ENCODE peak calls at places on chromosomes 7 and 10, in six cellular contexts. Y is H1, V is transverse colon, B is spleen, L is suprapubic skin, K is K562. E is an unnamed sample.
A peak's percentile ranks its signal among the peaks of the same experiment; 100 is the strongest.

GRCh38 chr10:55820478-55820877 is 540.6 kb downstream of the ZWINT start:
- DNase-seq in K (no peak), L (no peak), Y (no peak), V (no peak), B (no peak), E (no peak)

GRCh38 chr10:65313406-65313805 is 1612.4 kb upstream of the LRRTM3 start:
- DNase-seq in L (no peak), V (no peak), K (no peak), Y (no peak), B (no peak), E (no peak)

GRCh38 chr7:77439572-77439971 is 23.4 kb upstream of the GSAP start:
- DNase-seq in Y (no peak), V (peak; percentile 37), K (no peak), L (no peak), B (no peak), E (no peak)

GRCh38 chr10:11655839-11656238 is 44.4 kb upstream of the USP6NL start:
- DNase-seq in Y (no peak), B (no peak), L (no peak), V (no peak), K (no peak), E (no peak)

GRCh38 chr7:141631525-141631924 is 70.4 kb downstream of the DENND11 start:
- DNase-seq in L (no peak), Y (no peak), B (no peak), K (peak; percentile 17), V (no peak), E (no peak)

GRCh38 chr7:110693348-110693747 is 397.6 kb upstream of the LRRN3 start:
- DNase-seq in K (no peak), B (no peak), L (no peak), Y (no peak), V (no peak), E (no peak)

GRCh38 chr10:108911814-108912541 is 1011.3 kb downstream of the XPNPEP1 start:
- DNase-seq in V (peak; percentile 47), B (no peak), Y (peak; percentile 94), K (no peak), L (peak; percentile 78), E (no peak)

GRCh38 chr7:106895246-106895864 is 30.3 kb downstream of the PIK3CG start:
- DNase-seq in L (no peak), K (no peak), B (peak; percentile 81), Y (no peak), V (peak; percentile 35), E (no peak)

GRCh38 chr10:130394832-130395231 is 258.6 kb downstream of the GLRX3 start:
- DNase-seq in B (no peak), V (no peak), K (no peak), Y (no peak), L (no peak), E (no peak)

GRCh38 chr10:28293238-28294168 is 9.4 kb downstream of the MPP7 start:
- DNase-seq in B (no peak), L (no peak), V (no peak), K (no peak), Y (no peak), E (no peak)

GRCh38 chr10:103445767-103446567 is 6.2 kb downstream of the CALHM2 start:
- DNase-seq in Y (no peak), L (peak; percentile 91), V (peak; percentile 31), B (no peak), K (no peak), E (no peak)

GRCh38 chr10:32972929-32973328 is 14.9 kb upstream of the ITGB1 start:
- DNase-seq in B (no peak), L (no peak), K (peak; percentile 31), Y (no peak), V (no peak), E (no peak)

GRCh38 chr10:73969224-73969811 is 28.6 kb upstream of the VCL start:
- DNase-seq in L (no peak), V (no peak), Y (no peak), K (no peak), B (no peak), E (no peak)

GRCh38 chr7:156668130-156668741 is 27.7 kb downstream of the RNF32 start:
- DNase-seq in Y (no peak), B (peak; percentile 63), K (no peak), L (no peak), V (no peak), E (no peak)

GRCh38 chr10:120414946-120415345 is 42.1 kb upstream of the PLPP4 start:
- DNase-seq in K (no peak), B (no peak), L (no peak), V (no peak), Y (no peak), E (no peak)

GRCh38 chr10:796233-796632 is 106.8 kb upstream of the DIP2C start:
- DNase-seq in B (no peak), K (no peak), Y (no peak), V (no peak), L (no peak), E (no peak)

GRCh38 chr7:47404005-47404404 is 177.9 kb downstream of the TNS3 start:
- DNase-seq in B (no peak), L (peak; percentile 29), V (peak; percentile 2), K (no peak), Y (no peak), E (no peak)

GRCh38 chr10:34524369-34525091 is 290.6 kb downstream of the PARD3 start:
- DNase-seq in B (no peak), K (no peak), V (no peak), L (no peak), Y (no peak), E (no peak)

GRCh38 chr7:155291045-155291530 is 6.6 kb upstream of the INSIG1 start:
- DNase-seq in B (no peak), K (peak; percentile 94), Y (no peak), L (no peak), V (peak; percentile 30), E (no peak)

GRCh38 chr7:14825909-14826308 is 76.6 kb downstream of the DGKB start:
- DNase-seq in Y (no peak), K (no peak), B (no peak), L (no peak), V (no peak), E (no peak)

GRCh38 chr10:44016589-44017482 is 368.1 kb downstream of the CXCL12 start:
- DNase-seq in K (no peak), V (no peak), B (no peak), L (no peak), Y (no peak), E (no peak)

GRCh38 chr7:36607741-36608140 is 116.6 kb downstream of the AOAH start:
- DNase-seq in L (no peak), V (no peak), Y (no peak), B (no peak), K (no peak), E (no peak)

GRCh38 chr10:91162495-91163268 is 57.8 kb upstream of the PCGF5 start:
- DNase-seq in V (peak; percentile 79), K (peak; percentile 68), B (peak; percentile 95), Y (peak; percentile 59), L (peak; percentile 84), E (peak; percentile 47)

GRCh38 chr10:61068471-61068870 is 124.5 kb upstream of the RHOBTB1 start:
- DNase-seq in Y (no peak), B (no peak), K (no peak), L (no peak), V (no peak), E (no peak)

DNA sequence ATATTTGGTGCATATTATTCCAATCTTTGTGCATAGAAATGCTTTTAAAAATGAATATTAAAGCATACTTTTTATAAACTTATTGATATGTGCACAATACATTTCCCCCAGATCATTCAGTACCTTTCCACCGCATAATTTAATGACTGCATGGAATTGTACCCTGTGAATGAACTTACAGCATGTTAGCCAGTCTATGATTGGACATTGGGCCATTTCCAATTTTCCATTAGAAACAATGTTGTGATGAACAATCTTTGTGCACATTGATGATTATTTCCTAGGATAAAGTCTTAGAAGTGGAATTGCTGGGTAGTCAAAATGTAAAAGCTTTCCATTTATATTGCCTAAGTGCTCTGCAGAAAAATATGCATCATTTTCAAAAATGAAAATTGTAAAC is 136.2 kb downstream of the WNT2 start:
- DNase-seq in K (no peak), L (no peak), Y (no peak), B (no peak), V (no peak), E (no peak)
- TF ChIP-seq POLR2A in K (no peak), L (no peak), Y (no peak), B (no peak), V (no peak), E (no peak)

DNA sequence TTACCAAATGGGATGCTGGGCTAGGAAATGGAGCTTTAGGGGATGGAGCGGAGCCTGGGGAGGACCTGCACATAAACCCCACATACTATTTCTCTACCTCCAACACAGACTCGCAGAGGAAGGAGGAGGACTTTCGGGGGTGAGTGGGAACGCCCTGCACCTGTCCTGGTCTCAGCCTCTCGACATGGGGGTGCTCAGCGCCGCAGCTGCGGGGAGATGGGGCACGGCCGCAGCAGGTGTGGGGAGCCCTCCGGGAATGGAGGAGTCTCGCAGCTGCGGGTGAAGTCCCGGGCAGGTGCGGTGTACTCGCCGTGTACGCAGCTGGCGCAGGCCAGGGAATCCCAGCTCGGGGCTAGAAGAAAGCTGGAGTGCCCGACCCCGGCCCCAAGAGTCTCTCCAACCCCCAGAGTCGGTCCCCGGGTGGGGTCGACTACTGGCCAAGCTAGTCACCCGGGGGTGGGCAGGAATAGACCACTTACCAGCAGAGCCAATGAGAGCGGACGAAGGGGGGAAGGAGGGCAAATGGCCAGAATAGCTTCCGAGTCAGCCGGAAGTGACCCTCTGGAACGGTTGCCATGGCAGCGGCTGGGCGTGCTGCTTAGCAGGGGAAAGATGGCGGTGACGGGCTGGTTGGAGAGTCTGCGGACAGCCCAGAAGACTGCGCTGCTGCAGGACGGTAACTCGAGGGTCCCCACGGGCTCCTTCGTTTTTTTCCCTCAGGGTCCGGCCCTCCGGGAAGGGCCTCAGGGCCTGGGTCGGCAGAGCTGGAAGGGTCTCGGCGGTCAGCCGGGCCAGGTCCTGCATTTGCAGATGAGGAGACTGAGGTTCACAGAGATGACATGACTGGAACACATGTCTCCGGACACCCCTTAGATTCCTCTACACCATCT is at the start of the genes DPCD and POLL:
- DNase-seq in B (peak; percentile 98), Y (peak; percentile 95), L (peak; percentile 98), K (peak; percentile 92), V (peak; percentile 97), E (peak; percentile 97)
- TF ChIP-seq POLR2AphosphoS5 in B (peak; percentile 84), Y (peak; percentile 24), L (peak; percentile 20), K (no peak), V (peak; percentile 9), E (peak; percentile 70)

GRCh38 chr7:41206267-41206666 is 496.6 kb downstream of the INHBA start:
- DNase-seq in L (no peak), B (no peak), K (no peak), V (no peak), Y (no peak), E (no peak)
- TF ChIP-seq POLR2A in L (no peak), B (no peak), K (no peak), V (no peak), Y (no peak), E (no peak)

DNA sequence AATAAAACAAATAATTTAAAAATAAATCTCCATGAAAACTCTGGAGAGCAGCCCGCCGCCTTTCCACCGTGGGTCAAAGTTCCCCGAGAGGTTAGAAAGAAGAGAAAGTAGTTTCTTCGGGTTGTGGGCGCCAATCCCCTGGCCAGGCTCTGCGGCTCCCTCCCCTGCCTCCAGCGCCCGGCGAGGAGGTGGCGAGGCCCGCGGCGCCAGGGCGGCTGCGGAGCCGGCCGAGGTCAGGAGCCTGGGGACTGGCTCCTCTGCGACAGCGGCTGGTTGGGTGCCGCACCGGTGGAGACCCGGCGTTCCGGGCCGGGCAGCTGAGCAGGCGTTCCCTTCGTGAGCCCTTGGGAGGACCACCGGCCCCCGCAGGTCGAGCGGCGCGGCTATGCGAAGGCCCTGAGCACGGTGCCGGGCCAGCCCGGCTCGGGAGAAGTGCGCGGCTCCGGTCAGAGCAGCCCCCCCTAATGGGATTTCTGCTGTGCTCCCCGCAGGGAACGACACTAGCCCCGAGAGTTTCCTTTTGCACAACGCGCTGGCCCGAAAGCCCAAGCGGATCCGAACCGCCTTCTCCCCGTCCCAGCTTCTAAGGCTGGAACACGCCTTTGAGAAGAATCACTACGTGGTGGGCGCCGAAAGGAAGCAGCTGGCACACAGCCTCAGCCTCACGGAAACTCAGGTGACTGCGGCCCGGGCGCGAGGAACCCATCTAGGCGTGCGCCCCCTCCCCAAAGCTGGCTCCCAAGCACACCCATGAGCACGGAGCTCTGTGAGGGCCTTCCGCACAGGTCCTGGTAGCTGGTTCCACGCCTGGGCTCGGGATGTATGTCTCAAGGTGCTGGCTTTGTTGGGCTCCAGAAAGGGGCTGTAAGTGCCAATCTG is 2.8 kb downstream of the EMX2 start:
- DNase-seq in L (peak; percentile 82), K (no peak), Y (peak; percentile 74), B (no peak), V (no peak), E (no peak)
- TF ChIP-seq POLR2AphosphoS5 in L (no peak), K (no peak), Y (no peak), B (no peak), V (no peak), E (no peak)